ENCODE peak calls at places on chromosome 22, in four cellular contexts. One of them, this sample, is unnamed.

GRCh38 chr22:31326877-31327276 is 19.3 kb downstream of the PATZ1 start:
- DNase-seq in HepG2: no peak
- DNase-seq in K562: no peak
- DNase-seq in GM12878: no peak
- DNase-seq in this sample: no peak

GRCh38 chr22:20867179-20868099 is 8.6 kb downstream of the SNAP29 start:
- DNase-seq in HepG2: peak
- DNase-seq in K562: peak
- DNase-seq in GM12878: no peak
- DNase-seq in this sample: no peak

GRCh38 chr22:23256986-23257888 is 76.9 kb downstream of the BCR start:
- DNase-seq in HepG2: no peak
- DNase-seq in K562: peak
- DNase-seq in GM12878: no peak
- DNase-seq in this sample: no peak

GRCh38 chr22:23752090-23752691 is 1.3 kb upstream of the ZNF70 start:
- DNase-seq in HepG2: no peak
- DNase-seq in K562: no peak
- DNase-seq in GM12878: no peak
- DNase-seq in this sample: no peak

GRCh38 chr22:46061124-46061410 is 84.1 kb upstream of the WNT7B start:
- DNase-seq in HepG2: no peak
- DNase-seq in K562: no peak
- DNase-seq in GM12878: no peak
- DNase-seq in this sample: no peak

GRCh38 chr22:31820655-31821054 is 66.8 kb downstream of the DEPDC5 start:
- DNase-seq in HepG2: no peak
- DNase-seq in K562: no peak
- DNase-seq in GM12878: no peak
- DNase-seq in this sample: no peak

GRCh38 chr22:33210129-33210784 is 152.1 kb upstream of the SYN3 start:
- DNase-seq in HepG2: peak
- DNase-seq in K562: peak
- DNase-seq in GM12878: no peak
- DNase-seq in this sample: peak

GRCh38 chr22:41369837-41370236 is 11.9 kb upstream of the TEF start:
- DNase-seq in HepG2: no peak
- DNase-seq in K562: no peak
- DNase-seq in GM12878: no peak
- DNase-seq in this sample: no peak

GRCh38 chr22:29263791-29264216 is 4.0 kb downstream of the RHBDD3 start:
- DNase-seq in HepG2: no peak
- DNase-seq in K562: no peak
- DNase-seq in GM12878: no peak
- DNase-seq in this sample: no peak

GRCh38 chr22:46587492-46588278 is 32.5 kb upstream of the GRAMD4 start:
- DNase-seq in HepG2: no peak
- DNase-seq in K562: no peak
- DNase-seq in GM12878: peak
- DNase-seq in this sample: no peak

GRCh38 chr22:33163815-33164214 is 105.6 kb upstream of the SYN3 start:
- DNase-seq in HepG2: no peak
- DNase-seq in K562: no peak
- DNase-seq in GM12878: no peak
- DNase-seq in this sample: no peak

GRCh38 chr22:44396727-44397722 is 84.3 kb upstream of the SHISAL1 start:
- DNase-seq in HepG2: no peak
- DNase-seq in K562: no peak
- DNase-seq in GM12878: no peak
- DNase-seq in this sample: no peak

GRCh38 chr22:28015056-28015445 is 96.0 kb upstream of the PITPNB start:
- DNase-seq in HepG2: no peak
- DNase-seq in K562: no peak
- DNase-seq in GM12878: no peak
- DNase-seq in this sample: no peak

GRCh38 chr22:30045001-30045887 is 35.0 kb upstream of the HORMAD2 start:
- DNase-seq in HepG2: no peak
- DNase-seq in K562: no peak
- DNase-seq in GM12878: no peak
- DNase-seq in this sample: peak

GRCh38 chr22:17284917-17285316 is 65.7 kb upstream of the ADA2 start:
- DNase-seq in HepG2: no peak
- DNase-seq in K562: no peak
- DNase-seq in GM12878: no peak
- DNase-seq in this sample: no peak
- TF ChIP-seq SP1 in HepG2: no peak
- TF ChIP-seq SP1 in K562: no peak
- TF ChIP-seq SP1 in GM12878: no peak
- TF ChIP-seq SP1 in this sample: no peak

DNA sequence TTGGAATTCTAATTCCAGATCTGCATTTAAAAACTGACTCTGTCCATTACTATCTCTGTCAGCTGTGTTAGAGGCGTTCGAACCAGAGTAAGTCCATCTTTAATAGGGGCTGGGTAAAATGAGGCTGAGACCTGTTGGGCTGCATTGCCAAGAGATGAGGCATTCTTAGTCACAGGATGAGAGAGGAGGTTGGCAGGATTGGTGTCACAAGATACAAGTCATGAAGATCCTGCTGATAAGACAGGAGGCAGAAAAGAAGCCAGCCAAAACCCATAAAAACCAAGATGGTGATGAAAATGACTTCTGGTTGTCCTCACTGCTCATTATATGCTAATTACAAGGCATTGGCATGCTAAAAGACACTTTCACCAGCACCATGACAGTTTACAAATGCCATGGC is 356.3 kb upstream of the ISX start:
- DNase-seq in HepG2: no peak
- DNase-seq in K562: no peak
- DNase-seq in GM12878: no peak
- DNase-seq in this sample: no peak
- TF ChIP-seq FOXK2 in HepG2: no peak
- TF ChIP-seq FOXK2 in K562: no peak
- TF ChIP-seq FOXK2 in GM12878: no peak
- TF ChIP-seq FOXK2 in this sample: no peak

GRCh38 chr22:42519544-42520237 is at the start of gene RRP7A:
- DNase-seq in HepG2: peak
- DNase-seq in K562: peak
- DNase-seq in GM12878: no peak
- DNase-seq in this sample: peak
- TF ChIP-seq SP1 in HepG2: no peak
- TF ChIP-seq SP1 in K562: no peak
- TF ChIP-seq SP1 in GM12878: no peak
- TF ChIP-seq SP1 in this sample: no peak

DNA sequence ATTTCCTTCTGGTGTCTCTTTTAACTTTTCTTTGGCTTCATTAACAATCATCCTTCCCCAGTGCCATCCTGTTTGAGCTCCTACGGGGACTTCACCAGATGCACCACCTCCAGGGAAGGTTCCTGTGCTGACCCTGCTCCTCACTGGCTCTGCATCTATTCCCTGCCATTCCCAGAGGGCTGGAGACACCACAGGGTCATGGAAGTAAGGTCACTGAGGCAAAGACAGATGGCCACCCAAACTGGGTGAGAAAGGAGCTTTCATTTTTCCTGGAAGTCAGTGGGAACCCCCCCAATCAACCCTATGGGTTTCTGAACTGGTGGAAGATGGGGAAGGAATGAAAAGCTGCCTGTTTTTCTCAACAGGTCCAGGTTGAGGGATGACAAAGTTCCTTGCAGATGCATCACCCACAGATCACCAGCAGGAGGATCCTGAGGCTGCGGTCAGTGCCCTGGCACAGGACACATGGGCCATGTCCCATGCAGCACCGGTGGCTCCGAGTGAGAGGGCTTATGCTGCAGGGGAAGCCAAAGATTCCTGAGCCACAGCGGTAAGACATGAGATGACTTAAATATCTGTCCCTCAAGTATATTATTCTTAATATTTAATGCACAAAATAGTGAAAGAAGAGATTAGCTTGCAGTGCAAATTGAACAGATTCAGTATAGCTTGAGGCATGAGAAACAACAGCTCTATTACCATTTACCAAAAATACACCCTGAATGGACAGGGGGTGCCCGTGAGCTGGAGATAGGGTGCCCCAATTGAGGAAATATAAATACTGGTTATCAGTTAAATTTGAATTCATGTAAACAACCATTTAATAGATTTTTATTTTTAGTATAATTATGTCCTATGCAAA is 73.0 kb upstream of the VPREB1 start:
- DNase-seq in HepG2: no peak
- DNase-seq in K562: peak
- DNase-seq in GM12878: no peak
- DNase-seq in this sample: peak
- TF ChIP-seq FOXK2 in HepG2: no peak
- TF ChIP-seq FOXK2 in K562: no peak
- TF ChIP-seq FOXK2 in GM12878: no peak
- TF ChIP-seq FOXK2 in this sample: no peak

DNA sequence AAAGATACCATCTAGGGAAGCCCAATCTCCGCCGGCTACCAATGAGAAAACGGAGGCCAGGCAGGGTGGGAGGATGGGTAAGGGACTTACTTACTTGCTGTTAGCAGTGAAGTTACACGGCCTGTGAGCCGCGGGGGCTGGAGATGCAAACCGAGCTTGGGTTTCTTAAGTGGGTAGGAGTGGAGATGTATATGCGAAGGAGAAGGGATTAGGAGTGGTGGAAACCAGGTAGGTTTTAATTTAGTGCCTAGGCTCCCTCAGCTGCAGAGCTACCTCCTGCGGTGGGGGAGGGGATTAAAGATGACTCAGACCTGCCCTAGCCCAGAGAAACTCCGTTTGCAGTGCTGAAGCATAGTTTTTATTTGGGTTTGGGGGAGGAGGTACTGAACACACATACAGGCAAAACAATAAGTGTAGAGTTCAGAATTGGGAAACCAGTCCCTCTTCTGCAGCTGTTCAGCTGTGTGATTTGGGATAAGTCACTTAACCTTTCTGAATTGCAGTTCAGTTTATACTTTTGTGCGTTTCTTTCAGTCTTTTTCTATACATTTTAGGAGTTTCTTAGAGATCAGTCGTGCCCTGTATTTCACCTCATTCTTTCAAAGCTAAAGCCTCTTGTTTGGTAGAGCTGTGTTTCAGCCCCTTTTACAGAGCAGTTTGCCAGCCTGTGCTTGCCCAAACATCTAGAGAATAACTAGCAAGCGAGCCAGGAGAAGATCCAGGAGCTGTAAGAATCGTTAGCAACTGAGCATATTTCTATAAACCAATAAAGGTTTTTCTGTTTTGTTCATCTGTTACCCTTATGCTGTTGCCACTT is 596 bp upstream of the TNRC6B start:
- DNase-seq in HepG2: peak
- DNase-seq in K562: peak
- DNase-seq in GM12878: peak
- DNase-seq in this sample: no peak
- TF ChIP-seq SP1 in HepG2: no peak
- TF ChIP-seq SP1 in K562: no peak
- TF ChIP-seq SP1 in GM12878: peak
- TF ChIP-seq SP1 in this sample: no peak

GRCh38 chr22:17769716-17770082 is 4.6 kb downstream of the BID start:
- DNase-seq in HepG2: no peak
- DNase-seq in K562: no peak
- DNase-seq in GM12878: no peak
- DNase-seq in this sample: no peak
- TF ChIP-seq FOXK2 in HepG2: no peak
- TF ChIP-seq FOXK2 in K562: no peak
- TF ChIP-seq FOXK2 in GM12878: no peak
- TF ChIP-seq FOXK2 in this sample: no peak

GRCh38 chr22:35582861-35583670 is 34.1 kb downstream of the MB start:
- DNase-seq in HepG2: peak
- DNase-seq in K562: peak
- DNase-seq in GM12878: peak
- DNase-seq in this sample: peak
- TF ChIP-seq SP1 in HepG2: no peak
- TF ChIP-seq SP1 in K562: no peak
- TF ChIP-seq SP1 in GM12878: no peak
- TF ChIP-seq SP1 in this sample: no peak

DNA sequence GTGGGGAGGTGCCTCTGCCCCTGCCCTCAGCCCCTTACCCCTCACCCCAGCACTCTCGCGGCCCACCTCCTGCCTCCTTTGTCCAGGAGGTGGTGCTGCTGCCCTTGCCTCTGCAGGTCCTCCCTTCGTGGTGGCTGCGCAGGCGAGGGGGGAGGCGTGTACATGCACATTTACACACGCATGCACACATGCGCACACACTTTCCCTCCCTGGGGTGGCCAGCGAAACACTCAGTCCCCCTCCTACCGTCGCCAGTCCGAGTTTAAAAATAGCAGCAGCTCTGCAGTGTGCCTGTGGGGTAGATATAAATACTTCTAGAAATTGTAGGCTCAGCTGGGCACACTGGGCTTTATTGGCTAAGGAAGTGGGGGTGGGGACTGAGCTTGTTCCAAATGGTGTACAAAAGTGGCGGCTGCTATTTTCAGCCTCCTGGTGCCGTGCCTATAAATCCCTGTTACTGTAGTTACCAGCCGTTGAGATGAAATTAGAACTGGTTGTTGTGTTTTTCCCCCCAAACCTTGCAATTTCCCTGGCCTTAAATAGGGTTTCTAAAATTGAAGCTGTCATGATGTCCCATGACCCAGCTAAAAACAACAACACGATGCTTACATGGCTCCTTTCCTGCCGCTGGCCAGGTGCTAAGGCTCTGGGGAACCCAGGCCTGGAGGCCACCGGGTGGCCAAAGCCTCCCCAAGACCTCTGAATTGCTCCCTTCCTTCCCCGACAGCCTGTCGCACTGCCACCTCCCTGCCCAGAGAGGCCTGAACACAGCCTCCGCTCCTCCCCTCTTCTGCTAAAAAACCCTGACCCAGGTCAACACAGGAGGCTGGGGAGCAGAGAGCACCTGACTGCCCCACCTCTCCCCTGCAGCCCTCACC is 12.4 kb downstream of the PICK1 start:
- DNase-seq in HepG2: no peak
- DNase-seq in K562: peak
- DNase-seq in GM12878: no peak
- DNase-seq in this sample: no peak
- TF ChIP-seq FOXK2 in HepG2: no peak
- TF ChIP-seq FOXK2 in K562: no peak
- TF ChIP-seq FOXK2 in GM12878: no peak
- TF ChIP-seq FOXK2 in this sample: no peak

GRCh38 chr22:36182871-36183270 is 18.7 kb downstream of the APOL4 start:
- DNase-seq in HepG2: no peak
- DNase-seq in K562: no peak
- DNase-seq in GM12878: no peak
- DNase-seq in this sample: no peak

GRCh38 chr22:36180928-36181327 is 20.4 kb upstream of the APOL3 start:
- DNase-seq in HepG2: no peak
- DNase-seq in K562: no peak
- DNase-seq in GM12878: no peak
- DNase-seq in this sample: no peak

GRCh38 chr22:36177160-36177559 is 16.6 kb upstream of the APOL3 start:
- DNase-seq in HepG2: no peak
- DNase-seq in K562: no peak
- DNase-seq in GM12878: no peak
- DNase-seq in this sample: no peak

GRCh38 chr22:36182056-36182455 is 19.6 kb downstream of the APOL4 start:
- DNase-seq in HepG2: no peak
- DNase-seq in K562: no peak
- DNase-seq in GM12878: no peak
- DNase-seq in this sample: no peak

GRCh38 chr22:36180038-36180880 is 19.7 kb upstream of the APOL3 start:
- DNase-seq in HepG2: peak
- DNase-seq in K562: peak
- DNase-seq in GM12878: no peak
- DNase-seq in this sample: peak
- TF ChIP-seq SP1 in HepG2: no peak
- TF ChIP-seq SP1 in K562: no peak
- TF ChIP-seq SP1 in GM12878: no peak
- TF ChIP-seq SP1 in this sample: no peak